ENCODE peak calls at places on chromosome 18, in seven cellular contexts. Y is GM23338, F is body of pancreas, G is fibroblast of lung, R is NB4, D is foreskin fibroblast, J is uterus. K is an unnamed sample.

GRCh38 chr18:75529394-75529793 is 101.9 kb upstream of the SMIM21 start:
- DNase-seq in Y (no peak), F (no peak), G (no peak), R (no peak), D (no peak), J (no peak), K (no peak)

GRCh38 chr18:49431563-49431962 is 28.9 kb downstream of the DYM start:
- DNase-seq in Y (peak), F (no peak), G (peak), R (no peak), D (no peak), J (no peak), K (no peak)

GRCh38 chr18:54149078-54149697 is 75.3 kb downstream of the MBD2 start:
- DNase-seq in Y (peak), F (peak), G (peak), R (peak), D (peak), J (peak), K (no peak)

GRCh38 chr18:3183103-3183717 is 36.6 kb downstream of the MYOM1 start:
- DNase-seq in Y (peak), F (no peak), G (no peak), R (no peak), D (no peak), J (no peak), K (no peak)

GRCh38 chr18:31658670-31659573 is 25.5 kb downstream of the B4GALT6 start:
- DNase-seq in Y (no peak), F (no peak), G (peak), R (no peak), D (no peak), J (no peak), K (no peak)

GRCh38 chr18:22674300-22674699 is 256.6 kb upstream of the CTAGE1 start:
- DNase-seq in Y (no peak), F (no peak), G (peak), R (peak), D (peak), J (no peak), K (no peak)

GRCh38 chr18:32381761-32382160 is 88.9 kb downstream of the GAREM1 start:
- DNase-seq in Y (no peak), F (peak), G (no peak), R (no peak), D (no peak), J (no peak), K (no peak)

GRCh38 chr18:42339324-42339723 is 384.3 kb downstream of the PIK3C3 start:
- DNase-seq in Y (peak), F (no peak), G (peak), R (no peak), D (no peak), J (no peak), K (no peak)

GRCh38 chr18:48100712-48101165 is 170.3 kb upstream of the SMAD2 start:
- DNase-seq in Y (peak), F (no peak), G (no peak), R (peak), D (no peak), J (peak), K (no peak)

GRCh38 chr18:55232506-55232905 is 273.2 kb upstream of the CCDC68 start:
- DNase-seq in Y (no peak), F (no peak), G (no peak), R (no peak), D (no peak), J (no peak), K (no peak)

GRCh38 chr18:59460060-59460395 is 101.0 kb upstream of the LMAN1 start:
- DNase-seq in Y (peak), F (no peak), G (peak), R (no peak), D (peak), J (no peak), K (no peak)

GRCh38 chr18:13613591-13614317 is 112.6 kb downstream of the FAM210A start:
- DNase-seq in Y (no peak), F (no peak), G (no peak), R (no peak), D (no peak), J (no peak), K (no peak)

GRCh38 chr18:60982296-60982695 is 350.9 kb upstream of the CDH20 start:
- DNase-seq in Y (no peak), F (no peak), G (no peak), R (no peak), D (no peak), J (no peak), K (no peak)

GRCh38 chr18:6486313-6486712 is 71.6 kb upstream of the L3MBTL4 start:
- DNase-seq in Y (peak), F (no peak), G (no peak), R (no peak), D (no peak), J (no peak), K (no peak)

GRCh38 chr18:39942702-39943101 is 2012.3 kb upstream of the PIK3C3 start:
- DNase-seq in Y (no peak), F (no peak), G (no peak), R (no peak), D (no peak), J (no peak), K (no peak)

GRCh38 chr18:24703316-24703715 is 242.9 kb downstream of the HRH4 start:
- DNase-seq in Y (no peak), F (no peak), G (no peak), R (no peak), D (no peak), J (no peak), K (no peak)

GRCh38 chr18:59646946-59647307 is 50.3 kb downstream of the CCBE1 start:
- DNase-seq in Y (no peak), F (no peak), G (no peak), R (no peak), D (no peak), J (no peak), K (no peak)

GRCh38 chr18:59354731-59355130 is 4.3 kb downstream of the LMAN1 start:
- DNase-seq in Y (no peak), F (no peak), G (peak), R (no peak), D (no peak), J (no peak), K (no peak)

GRCh38 chr18:48550101-48550729 is 11.4 kb downstream of the CTIF start:
- DNase-seq in Y (no peak), F (no peak), G (no peak), R (no peak), D (no peak), J (peak), K (no peak)

GRCh38 chr18:23605941-23606340 is 19.6 kb upstream of the NPC1 start:
- DNase-seq in Y (no peak), F (no peak), G (no peak), R (no peak), D (no peak), J (no peak), K (no peak)

GRCh38 chr18:55096261-55097026 is 137.2 kb upstream of the CCDC68 start:
- DNase-seq in Y (peak), F (peak), G (peak), R (peak), D (peak), J (peak), K (no peak)

GRCh38 chr18:29191263-29191662 is 1014.3 kb upstream of the CDH2 start:
- DNase-seq in Y (peak), F (no peak), G (peak), R (peak), D (peak), J (no peak), K (no peak)

GRCh38 chr18:8794133-8794986 is 89.0 kb downstream of the MTCL1 start:
- DNase-seq in Y (no peak), F (no peak), G (peak), R (no peak), D (peak), J (no peak), K (no peak)

GRCh38 chr18:3457261-3457724 is 7.3 kb downstream of the TGIF1 start:
- DNase-seq in Y (no peak), F (peak), G (no peak), R (no peak), D (no peak), J (no peak), K (no peak)

GRCh38 chr18:10182009-10182624 is 268.3 kb downstream of the VAPA start:
- DNase-seq in Y (no peak), F (no peak), G (no peak), R (no peak), D (no peak), J (no peak), K (no peak)

GRCh38 chr18:31741096-31741735 is 19.5 kb downstream of the SLC25A52 start:
- DNase-seq in Y (peak), F (peak), G (peak), R (peak), D (no peak), J (peak), K (no peak)

GRCh38 chr18:42157878-42158277 is 202.8 kb downstream of the PIK3C3 start:
- DNase-seq in Y (no peak), F (no peak), G (no peak), R (no peak), D (no peak), J (no peak), K (no peak)

GRCh38 chr18:12307871-12308385 is at the start of gene TUBB6:
- DNase-seq in Y (peak), F (peak), G (peak), R (peak), D (peak), J (peak), K (no peak)
- TF ChIP-seq CTCF in Y (no peak), F (no peak), G (no peak), R (no peak), D (no peak), J (peak), K (no peak)

DNA sequence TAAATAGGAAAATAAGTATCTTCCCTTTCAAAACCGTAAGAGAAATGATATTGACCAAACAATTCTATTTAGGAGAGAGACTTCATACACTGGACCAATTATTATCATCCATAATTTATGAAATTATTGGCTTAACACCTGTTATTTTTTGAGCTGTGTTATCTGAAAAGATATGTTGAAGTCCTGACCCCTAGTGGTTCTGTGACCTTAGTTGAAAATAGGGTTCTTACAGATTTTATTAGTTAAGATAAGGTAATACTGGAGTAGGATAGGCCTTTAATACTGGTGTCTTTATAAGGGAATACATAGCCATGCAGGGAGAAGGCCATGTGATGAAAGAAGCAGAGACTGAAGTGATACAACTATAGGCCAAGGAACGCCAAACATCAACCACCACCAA is 659.6 kb downstream of the DCC start:
- DNase-seq in Y (peak), F (no peak), G (no peak), R (no peak), D (no peak), J (no peak), K (no peak)
- TF ChIP-seq CTCF in Y (no peak), F (no peak), G (no peak), R (no peak), D (no peak), J (no peak), K (no peak)

GRCh38 chr18:58106674-58107058 is 62.6 kb downstream of the NEDD4L start:
- DNase-seq in Y (no peak), F (no peak), G (no peak), R (no peak), D (no peak), J (no peak), K (no peak)
- TF ChIP-seq CTCF in Y (no peak), F (no peak), G (no peak), R (no peak), D (no peak), J (no peak), K (no peak)

DNA sequence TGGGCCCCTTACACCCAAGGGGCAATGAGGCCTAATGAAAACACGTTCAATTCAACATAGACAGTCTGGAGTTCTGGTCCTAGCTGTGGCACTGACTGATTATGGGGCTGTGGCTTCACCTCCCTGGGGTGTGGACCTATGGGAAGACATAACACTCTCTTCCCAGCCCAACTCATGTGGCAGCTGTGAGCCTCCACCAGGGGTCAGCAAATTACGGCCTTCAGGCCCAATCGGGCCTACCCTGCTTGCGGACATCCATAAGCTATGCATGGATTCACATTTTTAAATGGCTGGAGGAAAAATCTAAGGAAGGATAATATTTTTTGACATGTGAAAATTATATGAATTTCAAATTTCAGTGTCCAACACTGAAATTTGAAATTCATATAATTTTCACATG is 101.3 kb downstream of the LOXHD1 start:
- DNase-seq in Y (peak), F (peak), G (peak), R (peak), D (no peak), J (no peak), K (peak)
- TF ChIP-seq CTCF in Y (peak), F (no peak), G (no peak), R (peak), D (peak), J (no peak), K (peak)

GRCh38 chr18:51561821-51562220 is 364.3 kb upstream of the MEX3C start:
- DNase-seq in Y (no peak), F (peak), G (no peak), R (no peak), D (no peak), J (no peak), K (no peak)

GRCh38 chr18:51563401-51563800 is 365.9 kb upstream of the MEX3C start:
- DNase-seq in Y (no peak), F (no peak), G (no peak), R (no peak), D (no peak), J (no peak), K (no peak)

GRCh38 chr18:51559198-51559901 is 361.9 kb upstream of the MEX3C start:
- DNase-seq in Y (no peak), F (no peak), G (peak), R (no peak), D (no peak), J (no peak), K (no peak)

DNA sequence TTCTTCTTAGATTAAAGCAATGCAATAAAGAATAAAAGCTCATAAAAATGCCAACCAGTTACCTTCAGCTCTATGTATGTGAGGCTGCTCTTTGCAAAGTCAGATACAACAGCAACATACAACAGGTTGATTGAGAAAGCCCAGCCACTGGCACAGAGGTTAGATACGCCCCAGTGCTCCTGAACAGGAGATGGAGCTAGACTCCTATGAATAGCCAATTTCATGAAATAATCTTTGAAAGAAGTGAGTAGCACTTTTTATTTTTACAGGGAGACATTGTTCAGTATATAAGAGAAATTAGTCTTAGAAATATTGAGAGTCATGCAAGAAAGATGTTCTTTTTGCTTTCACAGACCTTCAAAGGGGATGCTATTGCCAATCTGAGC is 362.4 kb upstream of the MEX3C start:
- DNase-seq in Y (no peak), F (no peak), G (no peak), R (no peak), D (no peak), J (no peak), K (no peak)
- TF ChIP-seq CTCF in Y (peak), F (no peak), G (no peak), R (no peak), D (no peak), J (no peak), K (peak)

GRCh38 chr18:11544060-11544633 is 65.2 kb upstream of the SLC35G4 start:
- DNase-seq in Y (no peak), F (no peak), G (no peak), R (no peak), D (no peak), J (no peak), K (no peak)

GRCh38 chr18:11553098-11553940 is 56.1 kb upstream of the SLC35G4 start:
- DNase-seq in Y (peak), F (peak), G (peak), R (peak), D (peak), J (no peak), K (peak)

GRCh38 chr18:11548367-11548766 is 61.0 kb upstream of the SLC35G4 start:
- DNase-seq in Y (no peak), F (no peak), G (peak), R (no peak), D (no peak), J (no peak), K (no peak)

GRCh38 chr18:11548940-11549551 is 60.4 kb upstream of the SLC35G4 start:
- DNase-seq in Y (no peak), F (no peak), G (no peak), R (no peak), D (no peak), J (no peak), K (no peak)
- TF ChIP-seq CTCF in Y (no peak), F (no peak), G (peak), R (no peak), D (no peak), J (no peak), K (no peak)

GRCh38 chr18:79988079-79988924 is at the start of gene TXNL4A:
- DNase-seq in Y (peak), F (peak), G (peak), R (peak), D (peak), J (peak), K (peak)
- TF ChIP-seq CTCF in Y (peak), F (peak), G (peak), R (peak), D (peak), J (peak), K (peak)